ENCODE peak calls at places on chromosomes 13 and 19, in seven cellular contexts. D, A, Z, C, I, W and X are unnamed samples.

GRCh38 chr13:28499579-28499978 is 4.7 kb upstream of the FLT1 start:
- DNase-seq in I (no peak), Z (no peak), D (no peak), A (no peak), C (no peak), W (peak), X (peak)

GRCh38 chr13:114235697-114236096 is 1.0 kb downstream of the CDC16 start:
- DNase-seq in W (peak), C (no peak), Z (no peak), I (no peak), A (no peak), D (no peak), X (no peak)

GRCh38 chr19:39237200-39238184 is 7.3 kb downstream of the IFNL3 start:
- DNase-seq in W (no peak), I (peak), A (no peak), D (peak), C (no peak), Z (peak), X (no peak)

GRCh38 chr13:76723551-76724232 is 162.5 kb downstream of the KCTD12 start:
- DNase-seq in Z (peak), D (peak), A (no peak), I (peak), C (peak), W (peak), X (peak)

GRCh38 chr13:45782327-45783045 is 69.1 kb downstream of the SIAH3 start:
- DNase-seq in C (no peak), W (no peak), D (no peak), A (no peak), Z (no peak), I (no peak), X (no peak)

GRCh38 chr19:12202250-12202649 is 39.4 kb downstream of the ZNF136 start:
- DNase-seq in C (peak), Z (peak), D (peak), A (no peak), W (no peak), I (peak), X (no peak)

GRCh38 chr19:10796653-10797052 is 39.4 kb downstream of the TMED1 start:
- DNase-seq in W (no peak), D (no peak), Z (no peak), A (no peak), C (no peak), I (no peak), X (no peak)

GRCh38 chr19:55106591-55106990 is 10.8 kb downstream of the PPP1R12C start:
- DNase-seq in I (no peak), Z (no peak), W (no peak), C (no peak), A (no peak), D (no peak), X (no peak)

GRCh38 chr19:40219721-40220276 is 1.6 kb upstream of the TTC9B start:
- DNase-seq in A (no peak), Z (no peak), W (peak), C (no peak), I (no peak), D (no peak), X (peak)

GRCh38 chr19:37172368-37173366 is at the start of gene ZNF585A:
- DNase-seq in I (peak), Z (peak), A (peak), W (peak), D (peak), C (peak), X (peak)

GRCh38 chr13:112765734-112766133 is 75.9 kb downstream of the ATP11A start:
- DNase-seq in I (no peak), Z (no peak), W (no peak), D (peak), C (no peak), A (no peak), X (no peak)

GRCh38 chr19:13847900-13848677 is 28.8 kb upstream of the NANOS3 start:
- DNase-seq in W (no peak), C (no peak), D (no peak), I (no peak), A (no peak), Z (no peak), X (no peak)

GRCh38 chr19:6632002-6632621 is 37.8 kb downstream of the TNFSF14 start:
- DNase-seq in Z (peak), D (peak), I (peak), A (peak), C (peak), W (peak), X (peak)

GRCh38 chr19:13977803-13978202 is 25.5 kb downstream of the DCAF15 start:
- DNase-seq in C (no peak), A (no peak), W (no peak), I (no peak), Z (no peak), D (no peak), X (no peak)

GRCh38 chr19:677601-678380 is 1.6 kb downstream of the FSTL3 start:
- DNase-seq in Z (peak), I (no peak), W (peak), D (no peak), A (no peak), C (no peak), X (no peak)

GRCh38 chr13:86870388-86870966 is 800.7 kb upstream of the SLITRK5 start:
- DNase-seq in W (peak), Z (no peak), D (no peak), A (no peak), I (peak), C (no peak), X (peak)
- H4K8ac ChIP-seq in W (no peak), Z (no peak), D (no peak), A (no peak), I (no peak), C (no peak), X (peak)

DNA sequence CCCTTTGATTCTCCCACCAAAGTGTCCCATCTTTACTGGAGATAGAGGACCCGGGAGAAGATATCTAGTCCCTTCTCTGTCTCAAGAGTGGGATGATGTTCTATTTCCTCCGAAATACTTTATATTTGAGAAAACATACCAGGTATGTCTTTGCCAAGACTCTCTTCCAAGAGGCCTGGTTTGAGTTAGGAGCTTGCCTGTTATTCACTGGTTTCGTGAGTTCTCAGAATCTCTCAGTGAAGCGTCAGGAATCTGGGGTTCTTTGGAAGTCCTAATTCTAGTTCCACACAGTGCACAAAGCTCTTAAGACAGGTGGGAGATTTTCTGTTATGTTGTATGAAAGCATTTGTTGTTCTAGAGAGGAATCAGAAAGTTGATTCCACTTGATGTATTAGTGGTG is 182.0 kb downstream of the DNAJC15 start:
- DNase-seq in A (no peak), Z (no peak), I (no peak), D (no peak), C (no peak), W (no peak), X (no peak)
- H4K8ac ChIP-seq in A (no peak), Z (no peak), I (no peak), D (no peak), C (no peak), W (no peak), X (no peak)

GRCh38 chr19:50555033-50555432 is 13.2 kb downstream of the LRRC4B start:
- DNase-seq in A (no peak), W (no peak), Z (no peak), I (no peak), C (no peak), D (no peak), X (no peak)

GRCh38 chr19:50554212-50554611 is 14.0 kb downstream of the LRRC4B start:
- DNase-seq in A (no peak), Z (no peak), D (no peak), W (no peak), C (no peak), I (no peak), X (no peak)

GRCh38 chr19:50552540-50552939 is 15.7 kb downstream of the LRRC4B start:
- DNase-seq in W (no peak), D (no peak), Z (no peak), A (no peak), C (no peak), I (no peak), X (no peak)

GRCh38 chr19:50551713-50552187 is 16.5 kb downstream of the LRRC4B start:
- DNase-seq in Z (no peak), C (peak), W (no peak), A (peak), I (peak), D (no peak), X (no peak)

DNA sequence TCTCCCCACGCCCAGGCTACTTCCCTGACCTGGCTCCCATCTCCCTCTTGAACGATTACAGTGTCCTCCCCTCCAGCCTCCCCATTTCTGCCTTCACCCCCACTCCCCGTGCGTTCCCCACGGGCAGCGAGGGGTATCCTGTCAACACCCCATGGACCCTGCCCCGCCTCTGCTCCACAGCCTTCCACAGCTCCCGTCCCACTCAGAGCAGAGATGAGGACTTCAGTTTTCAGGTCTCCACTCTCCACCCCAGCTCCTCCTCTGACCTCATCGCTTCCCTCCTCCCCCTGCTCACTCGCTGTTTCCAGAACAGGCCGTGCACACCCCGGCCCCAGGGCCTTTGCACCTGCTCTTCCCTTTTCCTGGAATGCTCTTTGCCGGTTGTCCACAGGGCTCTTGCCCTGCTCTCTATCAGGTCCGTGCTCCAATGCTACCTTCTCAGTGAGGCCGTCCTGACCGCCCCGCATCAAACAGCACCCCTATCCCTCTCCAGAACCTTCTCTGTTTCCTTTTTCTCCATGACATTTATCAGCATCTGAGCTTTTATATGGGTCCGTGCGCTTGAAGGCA is 15.0 kb downstream of the LRRC4B start:
- DNase-seq in I (no peak), D (no peak), C (no peak), A (no peak), Z (no peak), W (no peak), X (no peak)
- H4K8ac ChIP-seq in I (no peak), D (no peak), C (peak), A (no peak), Z (no peak), W (no peak), X (no peak)

GRCh38 chr19:5102520-5102919 is 133.6 kb downstream of the KDM4B start:
- DNase-seq in D (no peak), Z (no peak), C (no peak), A (no peak), W (no peak), I (no peak), X (no peak)

GRCh38 chr19:5103812-5104410 is 135.0 kb downstream of the KDM4B start:
- DNase-seq in C (no peak), Z (no peak), A (no peak), W (no peak), D (no peak), I (no peak), X (no peak)

GRCh38 chr19:5099822-5100221 is 130.9 kb downstream of the KDM4B start:
- DNase-seq in I (no peak), Z (no peak), C (no peak), D (no peak), A (no peak), W (peak), X (no peak)

GRCh38 chr19:5103061-5103701 is 134.3 kb downstream of the KDM4B start:
- DNase-seq in W (no peak), I (no peak), Z (no peak), C (no peak), A (no peak), D (no peak), X (peak)

GRCh38 chr19:5101871-5102270 is 133.0 kb downstream of the KDM4B start:
- DNase-seq in Z (no peak), A (no peak), C (no peak), D (no peak), I (no peak), W (no peak), X (no peak)
- H4K8ac ChIP-seq in Z (no peak), A (no peak), C (no peak), D (no peak), I (no peak), W (no peak), X (no peak)